ENCODE peak calls at places on chromosomes 16 and 17, in five cellular contexts. G is body of pancreas, O is heart left ventricle, C is H1, H is transverse colon. A is an unnamed sample.

GRCh38 chr16:69013991-69014390 is 91.5 kb upstream of the HAS3 start:
- DNase-seq in G (no peak), O (no peak), C (no peak), H (no peak), A (no peak)

GRCh38 chr17:41642252-41643156 is 18.1 kb upstream of the KRT17 start:
- DNase-seq in O (no peak), G (no peak), C (no peak), H (no peak), A (no peak)

GRCh38 chr17:77125432-77125901 is 15.3 kb upstream of the SEC14L1 start:
- DNase-seq in G (no peak), H (no peak), O (no peak), C (no peak), A (no peak)

GRCh38 chr17:55237268-55237667 is 27.5 kb upstream of the HLF start:
- DNase-seq in G (no peak), C (no peak), H (no peak), O (no peak), A (no peak)

GRCh38 chr17:14211246-14211645 is 25.4 kb downstream of the CDRT15 start:
- DNase-seq in O (no peak), H (no peak), C (no peak), G (no peak), A (no peak)

GRCh38 chr16:86041807-86042206 is 142.8 kb downstream of the IRF8 start:
- DNase-seq in C (no peak), H (no peak), O (no peak), G (no peak), A (no peak)

GRCh38 chr16:1500465-1501150 is 7.4 kb downstream of the TELO2 start:
- DNase-seq in C (no peak), O (no peak), G (no peak), H (no peak), A (no peak)

GRCh38 chr16:29951966-29952365 is 9.9 kb upstream of the TMEM219 start:
- DNase-seq in H (no peak), C (peak), G (no peak), O (no peak), A (no peak)

GRCh38 chr17:48814504-48814903 is 2.5 kb downstream of the TTLL6 start:
- DNase-seq in C (peak), O (peak), H (peak), G (peak), A (no peak)

GRCh38 chr16:86963600-86964575 is 353.3 kb downstream of the C16orf95 start:
- DNase-seq in O (no peak), C (no peak), G (no peak), H (no peak), A (no peak)

GRCh38 chr17:74712756-74713155 is at the start of gene CD300LF:
- DNase-seq in O (peak), C (no peak), G (peak), H (peak), A (no peak)

DNA sequence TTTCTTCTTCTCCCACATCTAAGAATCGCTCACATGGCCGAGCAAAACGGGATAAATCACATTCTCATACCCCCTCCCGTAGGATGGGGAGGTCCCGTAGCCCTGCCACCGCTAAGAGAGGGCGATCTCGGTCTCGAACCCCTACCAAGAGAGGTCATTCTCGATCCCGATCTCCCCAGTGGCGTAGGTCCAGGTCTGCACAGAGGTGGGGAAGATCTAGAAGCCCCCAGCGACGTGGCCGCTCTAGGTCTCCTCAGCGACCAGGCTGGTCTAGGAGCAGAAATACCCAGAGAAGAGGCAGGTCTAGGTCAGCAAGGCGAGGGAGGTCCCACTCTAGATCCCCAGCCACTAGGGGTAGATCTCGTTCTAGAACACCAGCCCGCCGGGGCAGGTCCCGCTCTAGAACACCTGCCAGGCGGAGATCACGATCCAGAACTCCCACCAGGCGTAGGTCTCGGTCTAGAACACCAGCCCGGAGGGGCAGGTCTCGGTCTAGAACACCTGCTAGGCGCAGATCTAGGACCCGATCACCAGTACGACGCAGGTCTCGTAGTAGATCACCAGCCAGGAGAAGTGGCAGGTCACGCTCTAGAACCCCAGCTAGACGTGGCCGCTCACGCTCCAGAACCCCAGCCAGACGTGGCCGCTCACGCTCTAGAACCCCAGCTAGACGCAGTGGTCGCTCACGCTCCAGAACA is 9.6 kb downstream of the SRRM2 start:
- DNase-seq in C (no peak), O (no peak), H (no peak), G (no peak), A (no peak)
- TF ChIP-seq POLR2A in C (no peak), O (no peak), H (no peak), G (no peak), A (no peak)

GRCh38 chr17:82037889-82038195 is 345 bp upstream of the DCXR start:
- DNase-seq in O (no peak), H (no peak), G (no peak), C (no peak), A (no peak)
- H3K4me3 ChIP-seq in O (peak), H (no peak), G (no peak), C (no peak), A (no peak)

DNA sequence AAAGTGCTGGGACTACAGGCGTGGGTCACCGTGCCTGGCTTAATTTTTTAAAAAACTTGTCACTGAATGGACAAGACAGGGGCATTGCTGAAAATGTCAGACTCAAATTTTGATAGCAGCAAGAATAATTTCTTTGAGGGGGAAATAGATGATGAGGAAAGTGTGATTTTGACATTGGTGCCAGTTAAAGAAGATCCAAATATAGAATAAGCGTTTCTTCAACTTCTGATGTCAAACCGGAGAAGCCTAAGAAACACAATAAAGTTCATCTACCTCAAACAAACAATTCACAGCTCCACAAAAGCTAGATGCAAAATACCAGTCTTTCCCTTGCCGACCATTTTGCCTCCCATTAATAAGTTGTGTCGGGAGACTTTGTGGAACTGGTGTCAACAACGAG is 4.5 kb downstream of the MT1X start:
- DNase-seq in O (no peak), G (peak), C (no peak), H (no peak), A (no peak)
- TF ChIP-seq POLR2A in O (no peak), G (no peak), C (no peak), H (no peak), A (no peak)

GRCh38 chr16:89168381-89169189 is 3.0 kb upstream of the CDH15 start:
- DNase-seq in O (no peak), G (no peak), H (no peak), C (no peak), A (no peak)

GRCh38 chr16:89164847-89165684 is 6.5 kb upstream of the CDH15 start:
- DNase-seq in C (no peak), G (no peak), O (no peak), H (no peak), A (no peak)

GRCh38 chr16:89164436-89164835 is 7.1 kb upstream of the CDH15 start:
- DNase-seq in G (no peak), O (no peak), H (no peak), C (no peak), A (no peak)

GRCh38 chr16:89167425-89167941 is 4.1 kb upstream of the CDH15 start:
- DNase-seq in H (peak), O (peak), C (peak), G (peak), A (peak)

DNA sequence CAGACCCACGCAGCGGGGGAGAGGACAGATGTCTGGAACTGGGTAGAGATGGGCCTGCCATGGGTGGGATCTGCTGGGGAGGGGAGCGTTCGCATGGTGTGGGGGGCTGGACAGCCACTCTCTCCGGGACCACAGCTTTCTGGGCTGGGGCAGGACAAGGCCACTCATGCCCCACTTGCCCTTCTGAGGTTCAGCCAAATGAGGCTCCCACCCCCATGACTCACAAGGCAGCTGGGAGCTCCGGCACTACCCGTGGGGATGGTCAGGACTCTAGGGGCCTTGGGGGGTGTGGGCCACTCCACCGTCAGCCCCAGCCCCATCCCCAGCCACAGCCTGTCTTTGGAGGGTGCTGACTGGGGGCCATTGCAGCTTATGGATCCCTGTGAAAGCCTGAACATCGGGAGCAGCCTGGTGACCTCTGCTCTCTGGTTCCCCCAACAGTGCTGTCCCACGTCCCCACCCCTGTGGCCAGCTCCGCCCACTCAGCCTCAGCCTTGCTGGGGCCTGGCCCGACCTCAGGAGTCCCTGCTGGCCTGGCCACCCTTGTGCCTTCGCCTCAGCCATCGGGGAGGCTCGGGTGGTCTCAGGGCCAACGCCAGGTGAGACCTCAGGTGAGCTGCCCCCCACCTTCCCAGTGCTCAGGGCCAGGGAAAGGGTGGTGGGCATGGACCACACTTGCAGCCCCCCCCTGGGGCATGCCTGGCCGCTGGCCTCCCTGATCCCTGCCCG is 4.7 kb upstream of the CDH15 start:
- DNase-seq in C (no peak), G (no peak), H (no peak), O (no peak), A (no peak)
- H3K4me3 ChIP-seq in C (no peak), G (no peak), H (no peak), O (no peak), A (no peak)

DNA sequence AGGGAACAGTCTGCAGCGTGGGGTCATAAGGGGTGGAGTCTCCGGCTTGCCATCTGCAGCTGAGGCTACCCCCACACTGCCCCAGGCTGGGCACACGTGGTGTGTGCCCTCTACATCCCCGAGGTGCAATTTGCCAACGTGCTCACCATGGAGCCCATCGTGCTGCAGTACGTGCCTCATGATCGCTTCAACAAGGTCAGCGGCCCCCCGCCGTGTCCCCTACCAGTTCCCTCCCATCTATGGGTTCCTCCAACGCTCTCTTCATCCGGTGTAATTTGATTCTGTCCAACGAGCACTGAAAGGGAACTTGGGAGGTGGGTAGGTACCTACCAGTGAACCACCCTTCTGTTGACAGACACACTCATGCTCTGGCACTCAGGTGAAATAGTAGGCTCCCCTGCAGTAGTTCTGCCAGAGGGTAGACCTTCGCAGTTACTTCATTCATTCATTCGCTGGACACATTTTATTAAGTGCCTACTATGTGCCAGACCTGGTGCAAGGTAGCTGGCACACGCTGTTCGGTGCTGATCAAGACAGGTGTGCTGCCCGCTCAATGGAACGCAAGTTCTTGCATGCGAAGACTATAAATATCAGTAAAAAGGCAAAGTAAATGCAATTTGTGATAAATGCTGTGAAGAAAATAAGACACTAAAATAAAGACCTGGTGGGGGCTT is 2.7 kb downstream of the MLLT6 start:
- DNase-seq in G (no peak), O (no peak), C (no peak), H (no peak), A (no peak)
- TF ChIP-seq POLR2A in G (no peak), O (no peak), C (no peak), H (no peak), A (no peak)

GRCh38 chr17:16987830-16988601 is 16.1 kb upstream of the TNFRSF13B start:
- DNase-seq in O (peak), C (no peak), G (peak), H (peak), A (peak)
- H3K4me3 ChIP-seq in O (peak), C (no peak), G (no peak), H (no peak), A (no peak)

GRCh38 chr17:42673266-42673884 is 3.4 kb downstream of the PLEKHH3 start:
- DNase-seq in H (no peak), O (no peak), G (peak), C (no peak), A (no peak)

GRCh38 chr17:42674755-42675347 is 1.9 kb downstream of the PLEKHH3 start:
- DNase-seq in O (no peak), C (peak), H (peak), G (peak), A (no peak)

GRCh38 chr17:42675348-42675983 is 1.3 kb downstream of the PLEKHH3 start:
- DNase-seq in H (peak), G (peak), O (peak), C (peak), A (no peak)

GRCh38 chr17:42675984-42676423 is 790 bp downstream of the PLEKHH3 start:
- DNase-seq in C (no peak), H (peak), O (peak), G (peak), A (peak)

GRCh38 chr17:42673885-42674754 is 2.7 kb downstream of the PLEKHH3 start:
- DNase-seq in O (peak), G (peak), C (peak), H (peak), A (no peak)
- TF ChIP-seq POLR2A in O (no peak), G (no peak), C (no peak), H (no peak), A (no peak)

GRCh38 chr16:28136751-28137434 is 73.4 kb upstream of the GSG1L start:
- DNase-seq in C (no peak), G (no peak), H (no peak), O (no peak), A (no peak)

GRCh38 chr16:28139530-28139929 is 72.2 kb downstream of the XPO6 start:
- DNase-seq in C (no peak), O (no peak), G (no peak), H (no peak), A (no peak)

GRCh38 chr16:28146536-28146935 is 65.2 kb downstream of the XPO6 start:
- DNase-seq in O (no peak), G (no peak), H (no peak), C (no peak), A (no peak)

DNA sequence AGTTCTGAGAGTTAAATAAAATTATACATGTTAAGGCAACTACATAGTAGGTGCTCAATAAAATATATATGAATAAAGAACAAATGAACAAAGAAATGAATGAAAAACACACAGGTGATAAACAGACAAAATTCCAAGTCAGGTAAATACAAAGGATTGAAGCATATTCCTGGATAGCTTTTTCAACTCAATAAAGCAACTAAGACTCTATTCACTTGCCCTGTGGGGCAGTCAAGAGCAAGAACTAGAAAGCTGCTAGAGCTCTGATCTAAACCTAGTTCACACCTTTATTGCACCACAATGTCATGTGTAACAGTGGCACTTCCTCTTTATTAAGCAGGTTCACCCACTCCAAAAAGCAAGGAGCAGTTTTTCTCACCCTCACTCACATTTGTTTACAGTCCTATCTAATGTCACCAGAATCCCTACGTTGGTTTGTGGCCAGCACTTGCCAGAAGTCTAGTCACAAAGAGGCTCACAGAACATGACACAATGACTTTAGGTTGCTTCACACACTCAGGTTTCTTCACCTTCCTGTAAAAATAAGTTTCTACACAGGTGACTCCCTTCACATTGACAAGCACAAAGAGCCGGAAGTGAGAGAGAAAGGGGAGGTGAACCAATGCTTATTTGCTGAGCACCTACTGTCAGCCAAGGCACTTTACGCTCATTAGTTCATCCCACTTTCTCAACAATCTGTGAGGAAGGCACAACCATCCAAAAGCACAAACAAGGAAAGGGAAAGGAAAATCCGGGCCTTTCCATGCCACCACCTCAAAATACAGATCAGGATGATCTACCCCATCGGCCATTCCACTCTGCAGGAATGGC is 70.8 kb downstream of the XPO6 start:
- DNase-seq in H (peak), O (no peak), G (peak), C (no peak), A (no peak)
- H3K4me3 ChIP-seq in H (no peak), O (peak), G (no peak), C (no peak), A (no peak)

GRCh38 chr16:8797364-8798173 is at the start of the genes PMM2 and TMEM186:
- DNase-seq in C (peak), O (peak), H (peak), G (peak), A (peak)
- TF ChIP-seq POLR2A in C (no peak), O (no peak), H (peak), G (peak), A (no peak)

DNA sequence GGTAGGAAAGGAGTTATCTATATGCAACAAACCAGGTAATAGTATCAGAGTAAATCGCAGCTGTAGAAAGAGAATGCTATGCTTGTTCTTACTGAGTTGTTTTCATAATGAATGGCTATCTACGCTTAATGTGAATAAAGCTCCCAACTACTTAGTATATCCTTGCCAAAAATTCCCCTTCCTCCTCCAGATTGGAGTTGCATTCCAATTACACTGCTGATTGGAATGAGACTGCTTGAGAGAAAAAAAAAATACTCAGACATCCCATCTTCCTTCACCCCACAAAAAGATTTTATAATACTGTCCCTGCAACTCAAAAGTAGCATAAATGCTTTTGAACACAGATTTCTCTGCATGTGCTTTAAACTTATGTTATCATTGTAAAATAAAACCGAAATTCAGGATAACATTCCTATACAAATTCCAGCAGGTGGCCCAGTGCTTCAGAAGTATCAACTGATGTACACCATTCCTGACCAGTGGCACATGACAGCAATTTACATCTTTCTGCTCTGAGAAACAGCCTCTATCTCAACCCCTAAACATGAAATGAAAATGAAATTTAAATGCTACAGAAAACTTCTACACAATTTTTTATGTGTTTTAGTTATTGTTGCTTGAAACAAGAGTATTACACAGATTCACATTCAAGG is 47.0 kb downstream of the SMURF2 start:
- DNase-seq in O (no peak), G (no peak), C (no peak), H (no peak), A (no peak)
- H3K4me3 ChIP-seq in O (no peak), G (no peak), C (no peak), H (no peak), A (no peak)

A was measured in lower leg skin.